ENCODE peak calls at places on chromosomes 12 and 14, in five cellular contexts. One of them, this sample, is unnamed.

GRCh38 chr12:20527396-20528154 is 159.2 kb downstream of the PDE3A start:
- DNase-seq in right lobe of liver: no peak
- DNase-seq in stomach: no peak
- DNase-seq in BJ: no peak
- DNase-seq in fibroblast of villous mesenchyme: peak
- DNase-seq in this sample: peak

GRCh38 chr14:71647086-71647784 is 285.0 kb upstream of the RGS6 start:
- DNase-seq in right lobe of liver: no peak
- DNase-seq in stomach: peak
- DNase-seq in BJ: no peak
- DNase-seq in fibroblast of villous mesenchyme: no peak
- DNase-seq in this sample: no peak

GRCh38 chr14:89221109-89221508 is 195.9 kb downstream of the FOXN3 start:
- DNase-seq in right lobe of liver: no peak
- DNase-seq in stomach: no peak
- DNase-seq in BJ: no peak
- DNase-seq in fibroblast of villous mesenchyme: peak
- DNase-seq in this sample: peak

GRCh38 chr12:56034586-56035332 is 7.0 kb upstream of the RPS26 start:
- DNase-seq in right lobe of liver: no peak
- DNase-seq in stomach: no peak
- DNase-seq in BJ: no peak
- DNase-seq in fibroblast of villous mesenchyme: no peak
- DNase-seq in this sample: no peak

GRCh38 chr12:114444422-114445279 is 38.7 kb upstream of the TBX5 start:
- DNase-seq in right lobe of liver: no peak
- DNase-seq in stomach: no peak
- DNase-seq in BJ: no peak
- DNase-seq in fibroblast of villous mesenchyme: no peak
- DNase-seq in this sample: no peak

GRCh38 chr14:88737245-88737644 is 55.5 kb downstream of the EML5 start:
- DNase-seq in right lobe of liver: no peak
- DNase-seq in stomach: no peak
- DNase-seq in BJ: no peak
- DNase-seq in fibroblast of villous mesenchyme: no peak
- DNase-seq in this sample: no peak

GRCh38 chr12:129186952-129187351 is 333.7 kb downstream of the GLT1D1 start:
- DNase-seq in right lobe of liver: no peak
- DNase-seq in stomach: no peak
- DNase-seq in BJ: no peak
- DNase-seq in fibroblast of villous mesenchyme: no peak
- DNase-seq in this sample: no peak

GRCh38 chr14:55430024-55430690 is 10.3 kb downstream of the TBPL2 start:
- DNase-seq in right lobe of liver: no peak
- DNase-seq in stomach: no peak
- DNase-seq in BJ: peak
- DNase-seq in fibroblast of villous mesenchyme: peak
- DNase-seq in this sample: peak

GRCh38 chr12:77299001-77299400 is 233.6 kb upstream of the E2F7 start:
- DNase-seq in right lobe of liver: no peak
- DNase-seq in stomach: no peak
- DNase-seq in BJ: peak
- DNase-seq in fibroblast of villous mesenchyme: no peak
- DNase-seq in this sample: peak

GRCh38 chr14:97603201-97603600 is 806.0 kb downstream of the VRK1 start:
- DNase-seq in right lobe of liver: no peak
- DNase-seq in stomach: no peak
- DNase-seq in BJ: no peak
- DNase-seq in fibroblast of villous mesenchyme: no peak
- DNase-seq in this sample: no peak

GRCh38 chr12:57934804-57935203 is 6.6 kb upstream of the ATP23 start:
- DNase-seq in right lobe of liver: no peak
- DNase-seq in stomach: no peak
- DNase-seq in BJ: no peak
- DNase-seq in fibroblast of villous mesenchyme: no peak
- DNase-seq in this sample: no peak

GRCh38 chr14:61780125-61780524 is 17.9 kb downstream of the SNAPC1 start:
- DNase-seq in right lobe of liver: no peak
- DNase-seq in stomach: no peak
- DNase-seq in BJ: no peak
- DNase-seq in fibroblast of villous mesenchyme: no peak
- DNase-seq in this sample: no peak

GRCh38 chr12:80100566-80100965 is 1.2 kb downstream of the OTOGL start:
- DNase-seq in right lobe of liver: no peak
- DNase-seq in stomach: no peak
- DNase-seq in BJ: no peak
- DNase-seq in fibroblast of villous mesenchyme: peak
- DNase-seq in this sample: no peak

GRCh38 chr12:6954316-6954710 is 3.2 kb downstream of the PTPN6 start:
- DNase-seq in right lobe of liver: no peak
- DNase-seq in stomach: no peak
- DNase-seq in BJ: no peak
- DNase-seq in fibroblast of villous mesenchyme: no peak
- DNase-seq in this sample: no peak

GRCh38 chr12:50058743-50059312 is 1.4 kb downstream of the ASIC1 start:
- DNase-seq in right lobe of liver: peak
- DNase-seq in stomach: no peak
- DNase-seq in BJ: no peak
- DNase-seq in fibroblast of villous mesenchyme: no peak
- DNase-seq in this sample: no peak

GRCh38 chr12:118052324-118053070 is 8.5 kb downstream of the WSB2 start:
- DNase-seq in right lobe of liver: peak
- DNase-seq in stomach: peak
- DNase-seq in BJ: peak
- DNase-seq in fibroblast of villous mesenchyme: peak
- DNase-seq in this sample: peak

GRCh38 chr12:128818065-128819022 is 5.4 kb downstream of the SLC15A4 start:
- DNase-seq in right lobe of liver: no peak
- DNase-seq in stomach: peak
- DNase-seq in BJ: no peak
- DNase-seq in fibroblast of villous mesenchyme: peak
- DNase-seq in this sample: peak

GRCh38 chr12:1093166-1093751 is 102.2 kb downstream of the ERC1 start:
- DNase-seq in right lobe of liver: no peak
- DNase-seq in stomach: no peak
- DNase-seq in BJ: no peak
- DNase-seq in fibroblast of villous mesenchyme: peak
- DNase-seq in this sample: peak

GRCh38 chr14:98445736-98446135 is 826.3 kb downstream of the BCL11B start:
- DNase-seq in right lobe of liver: no peak
- DNase-seq in stomach: no peak
- DNase-seq in BJ: no peak
- DNase-seq in fibroblast of villous mesenchyme: no peak
- DNase-seq in this sample: no peak

GRCh38 chr14:71206766-71207371 is 299.6 kb downstream of the PCNX1 start:
- DNase-seq in right lobe of liver: no peak
- DNase-seq in stomach: peak
- DNase-seq in BJ: peak
- DNase-seq in fibroblast of villous mesenchyme: peak
- DNase-seq in this sample: peak

GRCh38 chr14:105375635-105376057 is 22.7 kb upstream of the TEX22 start:
- DNase-seq in right lobe of liver: no peak
- DNase-seq in stomach: no peak
- DNase-seq in BJ: no peak
- DNase-seq in fibroblast of villous mesenchyme: no peak
- DNase-seq in this sample: peak

GRCh38 chr14:91417134-91417982 is at the start of gene CCDC88C:
- DNase-seq in right lobe of liver: peak
- DNase-seq in stomach: peak
- DNase-seq in BJ: no peak
- DNase-seq in fibroblast of villous mesenchyme: peak
- DNase-seq in this sample: no peak

GRCh38 chr12:51156366-51156765 is 16.6 kb downstream of the TFCP2 start:
- DNase-seq in right lobe of liver: no peak
- DNase-seq in stomach: no peak
- DNase-seq in BJ: no peak
- DNase-seq in fibroblast of villous mesenchyme: no peak
- DNase-seq in this sample: no peak

GRCh38 chr12:123599721-123600120 is 2.2 kb upstream of the DDX55 start:
- DNase-seq in right lobe of liver: no peak
- DNase-seq in stomach: peak
- DNase-seq in BJ: no peak
- DNase-seq in fibroblast of villous mesenchyme: no peak
- DNase-seq in this sample: no peak

GRCh38 chr12:123602651-123603195 is 824 bp downstream of the DDX55 start:
- DNase-seq in right lobe of liver: no peak
- DNase-seq in stomach: peak
- DNase-seq in BJ: no peak
- DNase-seq in fibroblast of villous mesenchyme: peak
- DNase-seq in this sample: peak

GRCh38 chr12:123599310-123599709 is 2.6 kb upstream of the DDX55 start:
- DNase-seq in right lobe of liver: no peak
- DNase-seq in stomach: no peak
- DNase-seq in BJ: no peak
- DNase-seq in fibroblast of villous mesenchyme: no peak
- DNase-seq in this sample: no peak

GRCh38 chr12:123598522-123598921 is 3.4 kb upstream of the DDX55 start:
- DNase-seq in right lobe of liver: no peak
- DNase-seq in stomach: peak
- DNase-seq in BJ: no peak
- DNase-seq in fibroblast of villous mesenchyme: no peak
- DNase-seq in this sample: no peak

GRCh38 chr12:123601602-123602489 is at the start of gene DDX55:
- DNase-seq in right lobe of liver: peak
- DNase-seq in stomach: peak
- DNase-seq in BJ: peak
- DNase-seq in fibroblast of villous mesenchyme: peak
- DNase-seq in this sample: peak
- TF ChIP-seq CTCF in right lobe of liver: peak
- TF ChIP-seq CTCF in stomach: peak
- TF ChIP-seq CTCF in BJ: peak
- TF ChIP-seq CTCF in fibroblast of villous mesenchyme: peak
- TF ChIP-seq CTCF in this sample: peak

GRCh38 chr12:110079477-110080400 is 31.4 kb upstream of the C12orf76 start:
- DNase-seq in right lobe of liver: no peak
- DNase-seq in stomach: peak
- DNase-seq in BJ: no peak
- DNase-seq in fibroblast of villous mesenchyme: peak
- DNase-seq in this sample: peak
- H3K4me3 ChIP-seq in right lobe of liver: peak
- H3K4me3 ChIP-seq in stomach: peak
- H3K4me3 ChIP-seq in BJ: no peak
- H3K4me3 ChIP-seq in fibroblast of villous mesenchyme: no peak
- H3K4me3 ChIP-seq in this sample: no peak

GRCh38 chr12:69386921-69387320 is 27.4 kb downstream of the YEATS4 start:
- DNase-seq in right lobe of liver: no peak
- DNase-seq in stomach: no peak
- DNase-seq in BJ: no peak
- DNase-seq in fibroblast of villous mesenchyme: no peak
- DNase-seq in this sample: no peak

GRCh38 chr12:69385038-69385437 is 25.5 kb downstream of the YEATS4 start:
- DNase-seq in right lobe of liver: no peak
- DNase-seq in stomach: no peak
- DNase-seq in BJ: no peak
- DNase-seq in fibroblast of villous mesenchyme: no peak
- DNase-seq in this sample: no peak

GRCh38 chr12:69389836-69390235 is 30.3 kb downstream of the YEATS4 start:
- DNase-seq in right lobe of liver: no peak
- DNase-seq in stomach: no peak
- DNase-seq in BJ: peak
- DNase-seq in fibroblast of villous mesenchyme: peak
- DNase-seq in this sample: peak

GRCh38 chr12:69392146-69392928 is 32.8 kb downstream of the YEATS4 start:
- DNase-seq in right lobe of liver: no peak
- DNase-seq in stomach: no peak
- DNase-seq in BJ: no peak
- DNase-seq in fibroblast of villous mesenchyme: no peak
- DNase-seq in this sample: no peak

DNA sequence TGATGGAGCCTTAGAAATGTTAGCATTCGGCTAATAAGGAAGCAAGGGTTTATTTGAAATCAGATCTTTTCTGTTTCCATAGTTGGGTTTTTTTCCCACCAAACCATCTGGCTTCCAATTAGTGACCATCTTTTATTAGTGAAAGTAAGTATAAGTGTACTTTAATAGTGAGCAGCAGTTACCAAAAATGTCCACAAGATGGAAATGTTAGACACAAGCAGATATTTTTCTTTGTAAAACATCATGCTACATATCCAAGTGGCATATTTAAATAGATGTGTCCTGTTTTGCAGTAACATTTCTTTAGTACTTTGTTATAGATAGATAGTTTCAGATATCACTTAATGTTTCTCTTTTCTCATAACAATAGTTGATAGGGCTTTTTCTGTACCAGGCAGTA is 28.8 kb downstream of the YEATS4 start:
- DNase-seq in right lobe of liver: no peak
- DNase-seq in stomach: no peak
- DNase-seq in BJ: peak
- DNase-seq in fibroblast of villous mesenchyme: peak
- DNase-seq in this sample: peak
- TF ChIP-seq CTCF in right lobe of liver: peak
- TF ChIP-seq CTCF in stomach: peak
- TF ChIP-seq CTCF in BJ: peak
- TF ChIP-seq CTCF in fibroblast of villous mesenchyme: peak
- TF ChIP-seq CTCF in this sample: peak

GRCh38 chr12:53738834-53739284 is 11.6 kb upstream of the CALCOCO1 start:
- DNase-seq in right lobe of liver: no peak
- DNase-seq in stomach: no peak
- DNase-seq in BJ: no peak
- DNase-seq in fibroblast of villous mesenchyme: no peak
- DNase-seq in this sample: no peak
- H3K4me3 ChIP-seq in right lobe of liver: no peak
- H3K4me3 ChIP-seq in stomach: peak
- H3K4me3 ChIP-seq in BJ: no peak
- H3K4me3 ChIP-seq in fibroblast of villous mesenchyme: no peak
- H3K4me3 ChIP-seq in this sample: no peak

DNA sequence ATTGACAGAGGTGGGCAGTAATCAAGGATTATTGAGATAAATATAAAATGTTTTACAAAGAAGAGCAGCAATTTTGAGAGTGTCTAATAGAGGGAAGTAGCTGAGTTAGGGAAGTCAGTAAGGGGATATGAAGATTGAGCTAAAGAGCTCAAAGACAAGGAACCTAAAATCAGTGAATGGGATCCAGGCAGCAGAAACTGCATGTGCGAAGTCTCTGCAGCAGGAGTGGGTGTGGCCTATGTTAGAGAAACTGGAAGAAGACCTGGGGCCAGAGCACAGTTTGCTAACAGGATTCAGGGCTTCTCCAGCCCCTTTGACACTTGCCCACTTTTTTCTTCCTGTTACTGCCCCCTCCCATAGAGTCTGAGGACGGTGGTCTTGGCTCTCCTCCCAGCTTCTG is 36.3 kb upstream of the PLXNC1 start:
- DNase-seq in right lobe of liver: no peak
- DNase-seq in stomach: no peak
- DNase-seq in BJ: no peak
- DNase-seq in fibroblast of villous mesenchyme: no peak
- DNase-seq in this sample: no peak
- TF ChIP-seq CTCF in right lobe of liver: no peak
- TF ChIP-seq CTCF in stomach: no peak
- TF ChIP-seq CTCF in BJ: no peak
- TF ChIP-seq CTCF in fibroblast of villous mesenchyme: no peak
- TF ChIP-seq CTCF in this sample: no peak

DNA sequence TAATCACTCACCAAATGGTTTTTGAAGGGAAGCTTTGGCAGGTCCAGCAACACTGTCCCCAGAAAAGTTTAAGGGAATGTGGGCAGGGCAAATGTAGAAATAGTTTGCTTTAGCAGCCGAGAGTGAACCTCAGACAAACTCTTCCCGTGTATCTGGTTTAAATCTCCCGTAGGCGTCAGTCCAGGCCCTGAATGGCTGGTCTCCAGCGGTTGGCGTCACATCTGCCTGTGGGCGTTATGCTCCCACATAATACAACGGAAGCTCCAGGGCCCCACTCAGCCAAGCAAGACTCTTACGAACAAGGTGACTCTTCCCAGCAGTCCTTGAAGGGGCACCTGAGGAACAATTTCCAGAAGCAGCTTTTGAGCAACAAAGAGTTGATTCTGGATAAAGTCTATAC is 942 bp downstream of the ZC2HC1C start:
- DNase-seq in right lobe of liver: peak
- DNase-seq in stomach: no peak
- DNase-seq in BJ: no peak
- DNase-seq in fibroblast of villous mesenchyme: peak
- DNase-seq in this sample: no peak
- H3K4me3 ChIP-seq in right lobe of liver: peak
- H3K4me3 ChIP-seq in stomach: peak
- H3K4me3 ChIP-seq in BJ: no peak
- H3K4me3 ChIP-seq in fibroblast of villous mesenchyme: no peak
- H3K4me3 ChIP-seq in this sample: no peak

This sample was measured in cardiac fibroblast.